ENCODE peak calls at places on chromosome 20, in six cellular contexts. H is RWPE1; U is AG10803; N is BJ; L is CD4-positive, alpha-beta T cell; D is lung. V is an unnamed sample.

GRCh38 chr20:8557711-8558110 is 425.6 kb downstream of the PLCB1 start:
- DNase-seq in U (peak; percentile 59), N (no peak), D (no peak), H (no peak), L (no peak), V (no peak)

GRCh38 chr20:57265649-57266250 is 691 bp downstream of the BMP7 start:
- DNase-seq in U (no peak), N (no peak), H (no peak), D (no peak), L (no peak), V (no peak)

GRCh38 chr20:61875221-61875885 is 190.3 kb downstream of the TAF4 start:
- DNase-seq in N (no peak), L (no peak), D (no peak), H (no peak), U (no peak), V (no peak)

GRCh38 chr20:62587757-62588402 is 54.4 kb upstream of the SLCO4A1 start:
- DNase-seq in L (no peak), N (no peak), D (no peak), H (peak; percentile 56), U (peak; percentile 6), V (no peak)

GRCh38 chr20:14879020-14879697 is 541.7 kb upstream of the FLRT3 start:
- DNase-seq in L (no peak), D (no peak), U (peak; percentile 68), H (peak; percentile 95), N (peak; percentile 45), V (no peak)

GRCh38 chr20:22775671-22776139 is 191.3 kb upstream of the FOXA2 start:
- DNase-seq in L (no peak), D (no peak), H (peak; percentile 93), U (no peak), N (no peak), V (no peak)

GRCh38 chr20:23601715-23602114 is 4.0 kb downstream of the CST9 start:
- DNase-seq in H (no peak), U (no peak), N (no peak), L (no peak), D (no peak), V (no peak)

GRCh38 chr20:24506146-24506545 is 36.7 kb downstream of the SYNDIG1 start:
- DNase-seq in H (no peak), U (no peak), L (no peak), N (no peak), D (no peak), V (no peak)

GRCh38 chr20:60095456-60095855 is 137.2 kb downstream of the CDH26 start:
- DNase-seq in D (no peak), L (no peak), H (no peak), U (peak; percentile 26), N (no peak), V (no peak)

GRCh38 chr20:10674684-10675455 is 1.1 kb upstream of the JAG1 start:
- DNase-seq in N (no peak), U (peak; percentile 61), D (peak; percentile 83), L (no peak), H (peak; percentile 82), V (no peak)

GRCh38 chr20:57522380-57522973 is 2.5 kb downstream of the CTCFL start:
- DNase-seq in D (no peak), L (no peak), H (no peak), N (no peak), U (no peak), V (no peak)

GRCh38 chr20:36497856-36498255 is 43.5 kb upstream of the MYL9 start:
- DNase-seq in N (no peak), H (no peak), U (no peak), D (peak; percentile 44), L (no peak), V (no peak)

GRCh38 chr20:32585011-32585518 is at the start of gene NOL4L:
- DNase-seq in L (peak; percentile 20), N (no peak), D (no peak), U (peak; percentile 14), H (peak; percentile 36), V (no peak)

GRCh38 chr20:6058684-6059295 is 4.9 kb upstream of the LRRN4 start:
- DNase-seq in D (peak; percentile 66), H (no peak), U (no peak), N (no peak), L (no peak), V (no peak)

GRCh38 chr20:10271470-10272219 is 53.0 kb downstream of the SNAP25 start:
- DNase-seq in U (peak; percentile 56), H (no peak), N (no peak), L (no peak), D (no peak), V (no peak)

GRCh38 chr20:59994697-59995122 is 36.5 kb downstream of the CDH26 start:
- DNase-seq in L (no peak), D (peak; percentile 74), U (no peak), N (no peak), H (peak; percentile 99), V (no peak)

GRCh38 chr20:8986631-8987030 is 82.3 kb upstream of the PLCB4 start:
- DNase-seq in H (no peak), D (no peak), L (no peak), N (no peak), U (no peak), V (no peak)

GRCh38 chr20:61841551-61841950 is 224.1 kb downstream of the TAF4 start:
- DNase-seq in H (no peak), L (no peak), D (no peak), U (no peak), N (no peak), V (no peak)

GRCh38 chr20:59204201-59204894 is 40.7 kb downstream of the ZNF831 start:
- DNase-seq in N (no peak), D (no peak), H (no peak), L (no peak), U (no peak), V (no peak)

GRCh38 chr20:34998331-34998950 is 42.8 kb downstream of the MYH7B start:
- DNase-seq in H (no peak), D (no peak), N (no peak), L (no peak), U (no peak), V (no peak)

GRCh38 chr20:48294942-48295341 is 509.7 kb upstream of the SULF2 start:
- DNase-seq in U (no peak), L (no peak), H (no peak), N (no peak), D (no peak), V (no peak)

GRCh38 chr20:21104466-21104761 is 1.7 kb downstream of the LINC00237 start:
- DNase-seq in D (peak; percentile 21), L (no peak), H (no peak), U (no peak), N (no peak), V (no peak)

GRCh38 chr20:60137657-60138245 is 179.5 kb downstream of the CDH26 start:
- DNase-seq in L (no peak), N (no peak), H (peak; percentile 51), D (no peak), U (peak; percentile 12), V (no peak)

GRCh38 chr20:49210101-49210749 is 9.0 kb upstream of the DDX27 start:
- DNase-seq in N (no peak), L (no peak), U (peak; percentile 73), D (no peak), H (no peak), V (no peak)

GRCh38 chr20:47295921-47296426 is 60.5 kb downstream of the ZMYND8 start:
- DNase-seq in H (no peak), U (no peak), N (no peak), D (peak; percentile 50), L (no peak), V (no peak)

GRCh38 chr20:59566631-59567524 is 37.5 kb upstream of the PHACTR3 start:
- DNase-seq in N (no peak), D (no peak), H (no peak), U (no peak), L (no peak), V (no peak)

GRCh38 chr20:41462372-41463161 is 95.9 kb upstream of the EMILIN3 start:
- DNase-seq in N (no peak), H (no peak), U (no peak), D (no peak), L (no peak), V (no peak)

GRCh38 chr20:23613676-23614075 is 8.0 kb upstream of the CST9 start:
- DNase-seq in D (no peak), L (no peak), U (no peak), H (no peak), N (no peak), V (no peak)

GRCh38 chr20:32681175-32682084 is 7.7 kb upstream of the C20orf203 start:
- DNase-seq in D (no peak), U (no peak), H (peak; percentile 85), L (no peak), N (no peak), V (no peak)

GRCh38 chr20:34965051-34965450 is 9.4 kb downstream of the MYH7B start:
- DNase-seq in N (no peak), D (no peak), L (no peak), H (no peak), U (no peak), V (no peak)

DNA sequence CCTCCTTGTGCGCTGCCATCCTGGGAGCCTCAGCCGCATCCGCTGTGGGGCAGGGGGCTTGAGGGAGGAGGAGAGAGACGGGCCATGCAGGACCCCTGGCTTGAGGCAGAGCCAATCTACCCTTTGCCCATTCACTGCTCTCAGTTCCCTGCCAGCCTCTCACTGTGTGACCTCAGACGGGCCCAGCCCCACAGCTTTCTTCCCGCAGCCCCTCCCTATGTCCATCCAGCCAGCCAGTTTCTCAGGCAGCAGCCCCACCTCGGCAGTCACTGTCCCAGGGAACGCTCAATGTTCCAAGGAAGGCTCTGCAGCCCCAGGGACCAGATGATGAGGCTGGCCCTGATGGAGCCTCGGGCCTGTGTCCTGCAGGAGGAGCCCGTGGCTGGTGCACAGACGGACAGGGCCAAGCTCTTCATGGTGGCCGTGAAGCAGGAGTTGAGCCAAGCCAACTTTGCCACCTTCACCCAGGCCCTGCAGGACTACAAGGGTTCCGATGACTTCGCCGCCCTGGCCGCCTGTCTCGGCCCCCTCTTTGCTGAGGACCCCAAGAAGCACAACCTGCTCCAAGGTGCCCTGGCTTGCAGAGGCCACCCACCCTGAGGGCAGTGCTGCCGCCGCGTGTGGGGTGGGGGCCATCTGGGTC is 3.9 kb upstream of the TNFRSF6B start:
- DNase-seq in U (peak; percentile 44), H (no peak), D (no peak), N (no peak), L (no peak), V (no peak)
- TF ChIP-seq CTCF in U (peak; percentile 39), H (no peak), D (no peak), N (peak; percentile 40), L (no peak), V (no peak)

DNA sequence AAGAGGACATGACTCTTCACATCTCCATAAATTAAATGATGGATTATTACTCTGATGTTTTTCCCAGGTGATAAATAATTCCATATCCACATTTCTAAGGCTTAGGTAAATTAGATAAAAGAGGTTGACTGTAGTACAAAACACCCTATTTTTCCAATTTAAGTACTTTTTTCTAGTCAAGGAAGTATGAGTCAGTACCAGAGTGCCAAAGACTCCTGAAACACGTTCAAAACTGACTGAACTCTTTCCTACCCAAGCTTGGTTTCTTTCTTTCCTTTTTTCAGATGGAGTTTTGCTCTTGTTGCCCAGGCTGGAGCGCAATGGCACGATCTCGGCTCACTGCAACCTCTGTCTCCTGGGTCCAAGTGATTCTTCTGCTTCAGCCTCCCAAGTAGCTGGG is 85.0 kb downstream of the DOK5 start:
- DNase-seq in N (no peak), U (no peak), H (no peak), L (no peak), D (no peak), V (no peak)
- TF ChIP-seq CTCF in N (no peak), U (no peak), H (no peak), L (no peak), D (no peak), V (no peak)

GRCh38 chr20:7505152-7505834 is 435.0 kb downstream of the HAO1 start:
- DNase-seq in L (no peak), D (no peak), N (no peak), H (no peak), U (no peak), V (no peak)
- TF ChIP-seq CTCF in L (no peak), D (no peak), N (no peak), H (no peak), U (no peak), V (no peak)

GRCh38 chr20:17889226-17889625 is 79.4 kb downstream of the SNX5 start:
- DNase-seq in L (no peak), H (no peak), D (no peak), N (no peak), U (peak; percentile 66), V (no peak)
- TF ChIP-seq CTCF in L (no peak), H (no peak), D (no peak), N (peak; percentile 32), U (peak; percentile 46), V (no peak)